ENCODE peak calls at places on chromosome 3, in four cellular contexts. I, N, F and E are unnamed samples.

GRCh38 chr3:158528306-158528705 is 42.7 kb upstream of the MLF1 start:
- DNase-seq in I (no peak), N (no peak), F (no peak), E (no peak)

GRCh38 chr3:71254658-71255057 is 328.9 kb downstream of the FOXP1 start:
- DNase-seq in I (peak), F (no peak), N (no peak), E (no peak)

GRCh38 chr3:31343075-31343474 is 189.7 kb upstream of the STT3B start:
- DNase-seq in F (no peak), I (no peak), N (no peak), E (no peak)

GRCh38 chr3:31180274-31180673 is 285.8 kb upstream of the GADL1 start:
- DNase-seq in I (no peak), N (no peak), F (no peak), E (no peak)

GRCh38 chr3:9026320-9027040 is 63.2 kb upstream of the RAD18 start:
- DNase-seq in F (no peak), N (no peak), I (no peak), E (no peak)

GRCh38 chr3:184155644-184156521 is 706 bp downstream of the DVL3 start:
- DNase-seq in F (no peak), N (no peak), I (peak), E (no peak)

GRCh38 chr3:107954845-107955244 is 136.0 kb downstream of the CD47 start:
- DNase-seq in I (no peak), N (no peak), F (no peak), E (no peak)

GRCh38 chr3:30988774-30989173 is 94.3 kb upstream of the GADL1 start:
- DNase-seq in F (no peak), I (no peak), N (no peak), E (no peak)

GRCh38 chr3:150743508-150743907 is 19.5 kb downstream of the SIAH2 start:
- DNase-seq in N (no peak), F (no peak), I (no peak), E (no peak)

GRCh38 chr3:117302448-117302847 is 592.9 kb downstream of the TUSC7 start:
- DNase-seq in N (no peak), I (no peak), F (no peak), E (no peak)

GRCh38 chr3:174783502-174783901 is 75.6 kb upstream of the NAALADL2 start:
- DNase-seq in I (no peak), F (no peak), N (no peak), E (no peak)

GRCh38 chr3:67819447-67819846 is 165.0 kb upstream of the SUCLG2 start:
- DNase-seq in I (no peak), F (no peak), N (no peak), E (peak)

GRCh38 chr3:11835028-11835639 is 11.6 kb downstream of the TAMM41 start:
- DNase-seq in I (no peak), F (no peak), N (no peak), E (no peak)

GRCh38 chr3:171663805-171664204 is 146.5 kb downstream of the PLD1 start:
- DNase-seq in F (no peak), I (no peak), N (no peak), E (no peak)

GRCh38 chr3:107452436-107452835 is 70.3 kb upstream of the BBX start:
- DNase-seq in N (no peak), F (no peak), I (no peak), E (no peak)

GRCh38 chr3:106191913-106192312 is 323.1 kb upstream of the CBLB start:
- DNase-seq in F (no peak), I (no peak), N (no peak), E (no peak)

GRCh38 chr3:83076041-83076440 is 1314.6 kb upstream of the GBE1 start:
- DNase-seq in I (no peak), F (no peak), N (no peak), E (no peak)

GRCh38 chr3:16490062-16490641 is 23.3 kb downstream of the RFTN1 start:
- DNase-seq in I (no peak), F (no peak), N (no peak), E (no peak)

GRCh38 chr3:72661115-72661457 is 187.2 kb downstream of the SHQ1 start:
- DNase-seq in N (no peak), F (no peak), I (no peak), E (no peak)

GRCh38 chr3:72442755-72443154 is 405.5 kb downstream of the SHQ1 start:
- DNase-seq in I (no peak), N (no peak), F (no peak), E (no peak)

GRCh38 chr3:128541246-128541645 is 48.2 kb upstream of the GATA2 start:
- DNase-seq in N (no peak), F (no peak), I (no peak), E (no peak)

GRCh38 chr3:89649431-89649830 is 542.0 kb downstream of the EPHA3 start:
- DNase-seq in F (no peak), I (no peak), N (no peak), E (no peak)

GRCh38 chr3:9147215-9147895 is 102.1 kb downstream of the SRGAP3 start:
- DNase-seq in F (no peak), I (no peak), N (no peak), E (no peak)

GRCh38 chr3:42518800-42519567 is 16.5 kb downstream of the VIPR1 start:
- DNase-seq in N (no peak), F (no peak), I (no peak), E (no peak)

GRCh38 chr3:194964809-194965208 is 279.1 kb downstream of the FAM43A start:
- DNase-seq in N (no peak), I (no peak), F (no peak), E (no peak)
- TF ChIP-seq SUZ12 in N (no peak), I (no peak), F (no peak), E (no peak)

GRCh38 chr3:186844908-186845307 is 2.4 kb downstream of the ADIPOQ start:
- DNase-seq in F (no peak), I (no peak), N (no peak), E (no peak)
- H3K9ac ChIP-seq in F (no peak), I (no peak), N (no peak), E (no peak)

GRCh38 chr3:119594066-119594465 is 3.6 kb upstream of the PLA1A start:
- DNase-seq in N (no peak), F (no peak), I (no peak), E (no peak)

GRCh38 chr3:119596392-119596791 is 1.3 kb upstream of the PLA1A start:
- DNase-seq in I (no peak), N (no peak), F (no peak), E (no peak)

GRCh38 chr3:119597548-119598288 is at the start of gene PLA1A:
- DNase-seq in I (peak), F (no peak), N (no peak), E (no peak)

GRCh38 chr3:119598410-119599098 is 869 bp downstream of the PLA1A start:
- DNase-seq in F (peak), N (no peak), I (no peak), E (no peak)

DNA sequence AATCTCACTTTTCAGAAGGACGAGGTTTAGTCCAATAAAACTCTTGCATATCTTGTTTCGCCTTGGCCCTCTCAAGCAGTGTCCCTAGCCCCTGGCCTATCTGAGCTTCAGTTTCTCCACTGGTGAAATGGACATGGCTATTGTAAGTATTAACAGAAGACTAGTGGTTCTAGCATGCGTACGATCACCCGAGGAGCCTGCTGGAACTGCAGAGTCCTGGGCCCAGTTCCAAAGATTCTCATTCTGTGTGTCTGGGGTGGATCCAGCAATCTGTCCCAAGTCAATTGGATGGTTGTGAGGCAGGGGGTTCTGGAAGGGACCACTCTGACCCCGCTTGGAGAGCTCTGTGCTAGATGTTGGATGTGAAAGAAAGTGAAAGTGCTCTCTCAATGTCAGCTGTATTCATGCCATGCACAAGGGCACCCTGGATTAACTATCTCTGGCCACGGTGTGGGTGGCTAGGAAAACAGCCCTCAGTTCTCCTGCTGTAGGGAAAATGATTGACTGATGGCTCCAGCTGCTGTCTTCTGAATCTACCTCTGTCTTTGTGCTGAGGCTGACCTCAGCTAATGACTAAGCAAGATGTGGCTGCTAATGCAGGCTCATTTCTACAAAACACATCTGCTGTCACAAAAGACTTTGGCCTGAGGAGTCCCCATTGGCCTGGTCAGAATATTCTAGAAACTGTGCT is 1.9 kb upstream of the PLA1A start:
- DNase-seq in N (no peak), I (no peak), F (no peak), E (no peak)
- H3K4me3 ChIP-seq in N (no peak), I (peak), F (no peak), E (no peak)

DNA sequence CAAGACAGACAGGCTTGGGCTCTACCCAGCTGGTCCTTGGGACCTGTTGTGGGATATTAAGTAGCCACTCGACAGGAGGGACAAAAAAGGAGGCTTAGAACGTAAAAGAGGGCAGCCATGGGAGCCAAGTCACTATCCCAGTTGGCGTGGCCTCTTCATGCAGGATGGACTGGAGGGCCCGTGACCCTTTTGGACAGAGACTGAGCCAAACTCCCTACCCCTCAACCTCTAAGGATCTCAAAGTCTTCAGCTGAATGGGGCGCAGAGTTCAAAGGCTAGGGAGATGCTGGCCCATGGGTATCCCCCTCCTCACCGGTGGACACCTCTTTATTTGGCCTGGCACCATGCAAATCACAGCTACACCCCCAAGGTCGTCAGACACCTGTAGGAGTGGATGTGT is 57.8 kb upstream of the SEC13 start:
- DNase-seq in I (no peak), F (no peak), N (no peak), E (no peak)
- TF ChIP-seq SUZ12 in I (no peak), F (no peak), N (no peak), E (no peak)

DNA sequence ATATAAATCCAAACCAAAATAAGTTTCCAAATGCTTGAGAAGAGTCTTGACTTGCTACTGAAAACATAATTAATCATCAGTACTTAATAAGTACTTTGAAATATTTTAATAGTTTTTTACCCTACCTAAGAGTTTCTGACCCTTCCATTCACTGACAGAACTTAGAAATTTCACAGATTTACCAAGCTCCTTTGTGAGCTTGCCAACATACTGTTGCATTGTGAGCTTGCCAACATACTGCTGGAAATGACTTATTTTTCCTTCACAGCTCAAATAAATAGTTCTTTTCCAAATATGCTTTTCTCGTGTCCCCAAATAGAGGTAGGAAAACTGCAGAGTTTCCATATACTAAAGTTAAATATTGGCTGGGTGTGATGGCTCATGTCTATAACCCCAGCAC is 9.6 kb upstream of the AADAC start:
- DNase-seq in F (no peak), N (no peak), I (no peak), E (no peak)
- H3K9ac ChIP-seq in F (no peak), N (no peak), I (no peak), E (no peak)

GRCh38 chr3:48555231-48555948 is 1.2 kb downstream of the PFKFB4 start:
- DNase-seq in I (no peak), N (no peak), F (no peak), E (no peak)
- H3K4me3 ChIP-seq in I (peak), N (no peak), F (peak), E (peak)

DNA sequence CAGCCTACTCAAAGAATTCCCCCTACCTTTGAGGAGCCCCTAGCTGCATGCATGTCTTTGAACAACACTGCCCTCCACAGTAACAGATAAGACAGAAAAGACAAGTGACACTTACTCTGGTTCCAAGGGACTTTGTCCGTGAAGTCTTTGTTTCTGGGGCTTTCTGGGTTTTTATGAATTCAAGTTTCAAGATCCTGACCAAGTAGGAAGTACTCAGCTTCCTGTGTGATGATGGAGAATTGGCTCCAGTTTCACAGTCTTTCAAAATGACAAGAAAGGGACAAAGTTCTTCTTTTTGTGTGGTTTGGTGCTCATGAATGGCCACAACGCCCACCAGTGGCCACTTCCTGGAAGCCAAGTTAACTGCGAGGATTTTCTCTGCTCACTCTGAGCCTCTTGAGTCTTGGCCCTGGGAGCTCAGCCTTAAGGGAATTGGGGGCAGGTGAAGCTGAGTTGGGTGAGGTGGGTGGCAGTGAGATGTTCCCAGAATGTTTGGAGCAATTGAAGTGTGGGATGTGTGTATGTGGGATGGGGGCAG is at the start of gene CCR1:
- DNase-seq in I (peak), N (peak), F (peak), E (peak)
- TF ChIP-seq SUZ12 in I (no peak), N (no peak), F (no peak), E (no peak)

DNA sequence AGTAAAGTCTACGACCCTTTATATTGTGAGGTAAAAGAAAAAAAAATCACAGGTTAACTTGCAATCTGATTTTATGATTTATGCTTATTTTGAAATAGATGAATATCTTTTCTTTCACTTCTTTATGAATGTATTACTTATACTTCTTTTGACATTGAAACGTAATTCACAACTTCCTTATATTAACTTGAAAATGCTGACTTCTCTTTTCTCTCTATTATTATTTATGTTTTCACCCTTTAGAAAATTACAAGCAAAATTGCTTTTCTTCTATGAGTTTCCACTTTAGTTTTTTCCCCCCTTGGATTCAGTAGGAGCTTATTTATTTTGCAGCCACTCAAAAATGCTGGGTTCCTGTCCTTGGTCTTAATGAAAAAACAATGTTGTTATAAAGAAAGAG is 25.4 kb downstream of the ACP3 start:
- DNase-seq in I (no peak), N (no peak), F (no peak), E (no peak)
- H3K9ac ChIP-seq in I (no peak), N (no peak), F (no peak), E (no peak)

DNA sequence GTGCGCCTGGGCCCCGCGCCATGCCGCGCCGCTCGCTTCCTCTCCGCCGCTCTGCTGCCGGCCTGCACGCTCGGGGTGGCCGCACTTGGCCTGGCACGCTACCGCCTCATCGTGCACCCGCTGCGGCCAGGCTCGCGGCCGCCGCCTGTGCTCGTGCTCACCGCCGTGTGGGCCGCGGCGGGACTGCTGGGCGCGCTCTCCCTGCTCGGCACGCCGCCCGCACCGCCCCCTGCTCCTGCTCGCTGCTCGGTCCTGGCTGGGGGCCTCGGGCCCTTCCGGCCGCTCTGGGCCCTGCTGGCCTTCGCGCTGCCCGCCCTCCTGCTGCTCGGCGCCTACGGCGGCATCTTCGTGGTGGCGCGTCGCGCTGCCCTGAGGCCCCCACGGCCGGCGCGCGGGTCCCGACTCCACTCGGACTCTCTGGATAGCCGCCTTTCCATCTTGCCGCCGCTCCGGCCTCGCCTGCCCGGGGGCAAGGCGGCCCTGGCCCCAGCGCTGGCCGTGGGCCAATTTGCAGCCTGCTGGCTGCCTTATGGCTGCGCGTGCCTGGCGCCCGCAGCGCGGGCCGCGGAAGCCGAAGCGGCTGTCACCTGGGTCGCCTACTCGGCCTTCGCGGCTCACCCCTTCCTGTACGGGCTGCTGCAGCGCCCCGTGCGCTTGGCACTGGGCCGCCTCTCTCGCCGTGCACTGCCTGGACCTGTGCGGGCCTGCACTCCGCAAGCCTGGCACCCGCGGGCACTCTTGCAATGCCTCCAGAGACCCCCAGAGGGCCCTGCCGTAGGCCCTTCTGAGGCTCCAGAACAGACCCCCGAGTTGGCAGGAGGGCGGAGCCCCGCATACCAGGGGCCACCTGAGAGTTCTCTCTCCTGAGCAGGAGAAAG is 951 bp downstream of the GPR62 start:
- DNase-seq in F (no peak), I (no peak), N (no peak), E (no peak)
- H3K4me3 ChIP-seq in F (no peak), I (no peak), N (peak), E (peak)